ENCODE peak calls at places on chromosome 14, in nine cellular contexts. One of them, this sample, is unnamed.

GRCh38 chr14:68964300-68965093 is 14.6 kb downstream of the ACTN1 start:
- DNase-seq in mucosa of gallbladder: no peak
- DNase-seq in occipital lobe: peak; percentile 42
- DNase-seq in anterior cingulate cortex: no peak
- DNase-seq in pons: no peak
- DNase-seq in BE2C: no peak
- DNase-seq in AG10803: no peak
- DNase-seq in kidney glomerular epithelial cell: no peak
- DNase-seq in GM23248: no peak
- DNase-seq in this sample: peak; percentile 66

GRCh38 chr14:77844802-77845201 is 44.9 kb downstream of the ADCK1 start:
- DNase-seq in kidney glomerular epithelial cell: no peak
- DNase-seq in pons: no peak
- DNase-seq in anterior cingulate cortex: no peak
- DNase-seq in GM23248: no peak
- DNase-seq in occipital lobe: no peak
- DNase-seq in BE2C: no peak
- DNase-seq in mucosa of gallbladder: no peak
- DNase-seq in AG10803: peak; percentile 11
- DNase-seq in this sample: no peak

GRCh38 chr14:75831971-75832370 is 149.8 kb downstream of the TGFB3 start:
- DNase-seq in pons: no peak
- DNase-seq in anterior cingulate cortex: no peak
- DNase-seq in BE2C: no peak
- DNase-seq in occipital lobe: no peak
- DNase-seq in AG10803: peak; percentile 66
- DNase-seq in kidney glomerular epithelial cell: no peak
- DNase-seq in GM23248: peak; percentile 71
- DNase-seq in mucosa of gallbladder: peak; percentile 27
- DNase-seq in this sample: no peak

GRCh38 chr14:96126339-96126770 is 78.3 kb upstream of the BDKRB2 start:
- DNase-seq in mucosa of gallbladder: no peak
- DNase-seq in AG10803: peak; percentile 36
- DNase-seq in kidney glomerular epithelial cell: no peak
- DNase-seq in pons: no peak
- DNase-seq in GM23248: no peak
- DNase-seq in BE2C: no peak
- DNase-seq in anterior cingulate cortex: no peak
- DNase-seq in occipital lobe: no peak
- DNase-seq in this sample: no peak

GRCh38 chr14:105491366-105492006 is 440 bp downstream of the TEDC1 start:
- DNase-seq in occipital lobe: no peak
- DNase-seq in mucosa of gallbladder: no peak
- DNase-seq in kidney glomerular epithelial cell: peak; percentile 44
- DNase-seq in GM23248: peak; percentile 85
- DNase-seq in BE2C: peak; percentile 97
- DNase-seq in AG10803: no peak
- DNase-seq in anterior cingulate cortex: no peak
- DNase-seq in pons: peak; percentile 54
- DNase-seq in this sample: peak; percentile 83

GRCh38 chr14:77376380-77376770 is 519 bp downstream of the TMED8 start:
- DNase-seq in GM23248: peak; percentile 56
- DNase-seq in anterior cingulate cortex: peak; percentile 29
- DNase-seq in AG10803: peak; percentile 14
- DNase-seq in mucosa of gallbladder: peak; percentile 11
- DNase-seq in occipital lobe: no peak
- DNase-seq in BE2C: peak; percentile 32
- DNase-seq in kidney glomerular epithelial cell: no peak
- DNase-seq in pons: no peak
- DNase-seq in this sample: peak; percentile 26

GRCh38 chr14:69880851-69881250 is 1.6 kb downstream of the SMOC1 start:
- DNase-seq in anterior cingulate cortex: no peak
- DNase-seq in kidney glomerular epithelial cell: no peak
- DNase-seq in occipital lobe: no peak
- DNase-seq in GM23248: no peak
- DNase-seq in BE2C: no peak
- DNase-seq in pons: no peak
- DNase-seq in mucosa of gallbladder: no peak
- DNase-seq in AG10803: no peak
- DNase-seq in this sample: no peak

GRCh38 chr14:32934891-32935633 is 3.6 kb upstream of the NPAS3 start:
- DNase-seq in occipital lobe: no peak
- DNase-seq in anterior cingulate cortex: no peak
- DNase-seq in BE2C: no peak
- DNase-seq in kidney glomerular epithelial cell: no peak
- DNase-seq in mucosa of gallbladder: no peak
- DNase-seq in GM23248: peak; percentile 25
- DNase-seq in AG10803: peak; percentile 4
- DNase-seq in pons: peak; percentile 39
- DNase-seq in this sample: no peak

GRCh38 chr14:59246566-59246965 is 58.1 kb downstream of the DAAM1 start:
- DNase-seq in occipital lobe: no peak
- DNase-seq in mucosa of gallbladder: no peak
- DNase-seq in pons: no peak
- DNase-seq in AG10803: no peak
- DNase-seq in BE2C: no peak
- DNase-seq in kidney glomerular epithelial cell: no peak
- DNase-seq in GM23248: peak; percentile 56
- DNase-seq in anterior cingulate cortex: no peak
- DNase-seq in this sample: no peak

GRCh38 chr14:51507556-51508511 is 143.9 kb upstream of the FRMD6 start:
- DNase-seq in anterior cingulate cortex: peak; percentile 76
- DNase-seq in mucosa of gallbladder: peak; percentile 20
- DNase-seq in BE2C: peak; percentile 88
- DNase-seq in kidney glomerular epithelial cell: no peak
- DNase-seq in pons: peak; percentile 95
- DNase-seq in occipital lobe: peak; percentile 31
- DNase-seq in AG10803: peak; percentile 90
- DNase-seq in GM23248: peak; percentile 66
- DNase-seq in this sample: peak; percentile 22